ENCODE peak calls at places on chromosome 15, in ten cellular contexts. One of them, this sample, is unnamed.

GRCh38 chr15:43370310-43370974 is 401 bp downstream of the ZSCAN29 start:
- DNase-seq in A549: no peak
- DNase-seq in SK-N-SH: peak; percentile 67
- DNase-seq in thyroid gland: peak; percentile 4
- DNase-seq in CD8-positive, alpha-beta T cell: no peak
- DNase-seq in EL: peak; percentile 31
- DNase-seq in WERI-Rb-1: peak; percentile 42
- DNase-seq in activated CD4-positive, alpha-beta T cell treated with anti-CD3 and anti-CD28 coated beads, Interleukin-2, amount 50 U/mL, for 48 hours: peak; percentile 6
- DNase-seq in thoracic aorta: no peak
- DNase-seq in left lobe of liver: no peak
- DNase-seq in this sample: peak; percentile 53

GRCh38 chr15:96326551-96327154 is 3.8 kb upstream of the NR2F2 start:
- DNase-seq in WERI-Rb-1: no peak
- DNase-seq in thyroid gland: no peak
- DNase-seq in left lobe of liver: peak; percentile 73
- DNase-seq in activated CD4-positive, alpha-beta T cell treated with anti-CD3 and anti-CD28 coated beads, Interleukin-2, amount 50 U/mL, for 48 hours: no peak
- DNase-seq in A549: peak; percentile 51
- DNase-seq in thoracic aorta: no peak
- DNase-seq in SK-N-SH: no peak
- DNase-seq in CD8-positive, alpha-beta T cell: no peak
- DNase-seq in EL: peak; percentile 61
- DNase-seq in this sample: peak; percentile 74

GRCh38 chr15:43509923-43510229 is 7.5 kb upstream of the MAP1A start:
- DNase-seq in activated CD4-positive, alpha-beta T cell treated with anti-CD3 and anti-CD28 coated beads, Interleukin-2, amount 50 U/mL, for 48 hours: no peak
- DNase-seq in left lobe of liver: no peak
- DNase-seq in WERI-Rb-1: no peak
- DNase-seq in CD8-positive, alpha-beta T cell: no peak
- DNase-seq in thoracic aorta: no peak
- DNase-seq in SK-N-SH: no peak
- DNase-seq in EL: no peak
- DNase-seq in thyroid gland: no peak
- DNase-seq in A549: no peak
- DNase-seq in this sample: no peak

GRCh38 chr15:84629033-84629432 is 25.1 kb downstream of the WDR73 start:
- DNase-seq in thoracic aorta: no peak
- DNase-seq in SK-N-SH: no peak
- DNase-seq in thyroid gland: no peak
- DNase-seq in WERI-Rb-1: no peak
- DNase-seq in CD8-positive, alpha-beta T cell: no peak
- DNase-seq in EL: no peak
- DNase-seq in left lobe of liver: no peak
- DNase-seq in A549: no peak
- DNase-seq in activated CD4-positive, alpha-beta T cell treated with anti-CD3 and anti-CD28 coated beads, Interleukin-2, amount 50 U/mL, for 48 hours: no peak
- DNase-seq in this sample: no peak

GRCh38 chr15:50463423-50464358 is 39.5 kb downstream of the USP8 start:
- DNase-seq in left lobe of liver: no peak
- DNase-seq in EL: peak; percentile 36
- DNase-seq in WERI-Rb-1: no peak
- DNase-seq in SK-N-SH: no peak
- DNase-seq in thyroid gland: no peak
- DNase-seq in thoracic aorta: no peak
- DNase-seq in CD8-positive, alpha-beta T cell: no peak
- DNase-seq in activated CD4-positive, alpha-beta T cell treated with anti-CD3 and anti-CD28 coated beads, Interleukin-2, amount 50 U/mL, for 48 hours: no peak
- DNase-seq in A549: no peak
- DNase-seq in this sample: peak; percentile 35

GRCh38 chr15:85742186-85742751 is 52.5 kb downstream of the KLHL25 start:
- DNase-seq in SK-N-SH: peak; percentile 32
- DNase-seq in thoracic aorta: no peak
- DNase-seq in CD8-positive, alpha-beta T cell: no peak
- DNase-seq in left lobe of liver: peak; percentile 31
- DNase-seq in activated CD4-positive, alpha-beta T cell treated with anti-CD3 and anti-CD28 coated beads, Interleukin-2, amount 50 U/mL, for 48 hours: no peak
- DNase-seq in WERI-Rb-1: no peak
- DNase-seq in EL: no peak
- DNase-seq in A549: no peak
- DNase-seq in thyroid gland: no peak
- DNase-seq in this sample: peak; percentile 26

GRCh38 chr15:40982855-40983254 is 29.6 kb downstream of the CHAC1 start:
- DNase-seq in thyroid gland: no peak
- DNase-seq in activated CD4-positive, alpha-beta T cell treated with anti-CD3 and anti-CD28 coated beads, Interleukin-2, amount 50 U/mL, for 48 hours: no peak
- DNase-seq in left lobe of liver: no peak
- DNase-seq in EL: peak; percentile 94
- DNase-seq in thoracic aorta: no peak
- DNase-seq in A549: no peak
- DNase-seq in CD8-positive, alpha-beta T cell: no peak
- DNase-seq in SK-N-SH: no peak
- DNase-seq in WERI-Rb-1: no peak
- DNase-seq in this sample: peak; percentile 97

GRCh38 chr15:49558924-49559323 is 61.7 kb downstream of the FAM227B start:
- DNase-seq in activated CD4-positive, alpha-beta T cell treated with anti-CD3 and anti-CD28 coated beads, Interleukin-2, amount 50 U/mL, for 48 hours: no peak
- DNase-seq in EL: no peak
- DNase-seq in CD8-positive, alpha-beta T cell: no peak
- DNase-seq in thyroid gland: no peak
- DNase-seq in thoracic aorta: no peak
- DNase-seq in left lobe of liver: no peak
- DNase-seq in WERI-Rb-1: no peak
- DNase-seq in A549: no peak
- DNase-seq in SK-N-SH: no peak
- DNase-seq in this sample: peak; percentile 3